ENCODE peak calls at places on chromosomes 6 and 20, in eight cellular contexts. H is Panc1; X is ovary; B is endodermal cell; P is neural progenitor cell; Y is CD8-positive, alpha-beta T cell; U is fibroblast of lung; R is dorsolateral prefrontal cortex. F is an unnamed sample.

GRCh38 chr6:17938885-17939284 is 48.5 kb downstream of the KIF13A start:
- DNase-seq in H (no peak), X (no peak), B (no peak), P (no peak), Y (no peak), U (peak; percentile 75), R (no peak), F (no peak)

GRCh38 chr6:166007349-166008263 is 160.0 kb downstream of the TBXT start:
- DNase-seq in H (no peak), X (peak; percentile 90), B (no peak), P (peak; percentile 58), Y (no peak), U (peak; percentile 87), R (no peak), F (no peak)

GRCh38 chr6:131001113-131001776 is 61.8 kb downstream of the EPB41L2 start:
- DNase-seq in H (no peak), X (no peak), B (no peak), P (no peak), Y (no peak), U (no peak), R (no peak), F (no peak)

GRCh38 chr6:120141601-120142000 is 792.0 kb upstream of the MAN1A1 start:
- DNase-seq in H (no peak), X (no peak), B (no peak), P (no peak), Y (no peak), U (no peak), R (no peak), F (no peak)

GRCh38 chr6:14762077-14762476 is 483.8 kb upstream of the JARID2 start:
- DNase-seq in H (no peak), X (no peak), B (no peak), P (no peak), Y (no peak), U (no peak), R (no peak), F (no peak)

GRCh38 chr6:130680118-130680517 is 147.1 kb upstream of the SMLR1 start:
- DNase-seq in H (no peak), X (no peak), B (no peak), P (no peak), Y (no peak), U (peak; percentile 64), R (no peak), F (peak; percentile 51)

GRCh38 chr6:12170351-12171079 is 119.6 kb upstream of the EDN1 start:
- DNase-seq in H (no peak), X (no peak), B (no peak), P (no peak), Y (no peak), U (peak; percentile 26), R (no peak), F (no peak)

GRCh38 chr6:45072014-45072413 is 256.1 kb upstream of the RUNX2 start:
- DNase-seq in H (no peak), X (no peak), B (no peak), P (no peak), Y (no peak), U (peak; percentile 29), R (no peak), F (no peak)

GRCh38 chr6:136446145-136446544 is 104.1 kb downstream of the MAP7 start:
- DNase-seq in H (no peak), X (no peak), B (no peak), P (no peak), Y (no peak), U (no peak), R (no peak), F (no peak)

GRCh38 chr6:593139-593906 is 63.6 kb downstream of the HUS1B start:
- DNase-seq in H (peak; percentile 27), X (peak; percentile 60), B (peak; percentile 73), P (peak; percentile 76), Y (peak; percentile 66), U (peak; percentile 71), R (no peak), F (no peak)

GRCh38 chr20:44728835-44729342 is 13.7 kb downstream of the CCN5 start:
- DNase-seq in H (peak; percentile 98), X (peak; percentile 54), B (peak; percentile 81), P (peak; percentile 36), Y (no peak), U (peak; percentile 84), R (peak; percentile 58), F (peak; percentile 64)

GRCh38 chr6:93407186-93407585 is 12.2 kb downstream of the EPHA7 start:
- DNase-seq in H (no peak), X (no peak), B (no peak), P (no peak), Y (no peak), U (peak; percentile 84), R (no peak), F (no peak)

GRCh38 chr20:17281478-17281877 is 54.6 kb downstream of the PCSK2 start:
- DNase-seq in H (no peak), X (no peak), B (peak; percentile 90), P (peak; percentile 74), Y (no peak), U (no peak), R (no peak), F (no peak)

GRCh38 chr6:110626442-110626841 is 150.0 kb upstream of the SLC22A16 start:
- DNase-seq in H (no peak), X (no peak), B (no peak), P (no peak), Y (no peak), U (no peak), R (no peak), F (no peak)

DNA sequence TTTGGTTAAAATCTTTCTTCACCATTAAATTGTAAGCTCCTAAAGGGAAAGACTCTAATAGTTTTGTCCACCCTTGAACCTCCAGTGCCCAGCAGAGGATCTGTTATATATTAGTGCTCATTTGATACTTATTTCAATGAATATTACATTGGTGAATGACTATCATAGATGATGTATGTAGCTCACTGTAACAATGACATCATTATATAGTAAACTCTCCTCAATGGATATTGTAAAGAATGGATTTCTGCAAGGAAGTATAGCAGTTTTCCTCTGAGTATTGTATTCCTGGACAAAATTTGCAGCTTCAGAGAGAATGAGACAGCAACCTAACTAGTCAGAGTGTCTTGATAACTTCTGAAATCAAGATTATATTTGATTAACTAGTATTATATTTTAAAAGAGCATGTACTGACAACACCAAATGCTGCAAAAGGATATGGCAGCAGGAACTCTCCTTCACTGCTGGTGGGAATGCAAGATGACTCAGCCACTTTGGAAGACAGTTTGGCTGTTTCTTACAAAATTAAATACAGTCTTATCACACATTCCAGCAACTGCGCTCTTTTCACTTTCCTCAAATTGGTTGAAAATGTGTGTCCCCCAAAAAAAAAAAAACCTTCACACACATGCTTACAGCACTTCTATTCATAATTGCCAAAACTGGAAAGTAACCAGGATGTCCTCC is 189.8 kb upstream of the OPRM1 start:
- DNase-seq in H (no peak), X (no peak), B (no peak), P (no peak), Y (no peak), U (no peak), R (no peak), F (no peak)
- H3K27ac ChIP-seq in H (no peak overlapping the region), X (no peak overlapping the region), B (no peak overlapping the region), P (no peak overlapping the region), Y (no peak overlapping the region), U (no peak overlapping the region), R (no peak overlapping the region), F (no peak overlapping the region)

GRCh38 chr6:27297484-27297856 is 14.6 kb downstream of the POM121L2 start:
- DNase-seq in H (no peak), X (no peak), B (no peak), P (no peak), Y (no peak), U (no peak), R (no peak), F (no peak)

GRCh38 chr6:27295301-27296079 is 16.6 kb downstream of the POM121L2 start:
- DNase-seq in H (peak; percentile 95), X (no peak), B (peak; percentile 82), P (peak; percentile 74), Y (no peak), U (peak; percentile 66), R (no peak), F (no peak)

GRCh38 chr6:27296106-27296783 is 15.8 kb downstream of the POM121L2 start:
- DNase-seq in H (no peak), X (no peak), B (peak; percentile 89), P (peak; percentile 91), Y (no peak), U (peak; percentile 36), R (no peak), F (no peak)

GRCh38 chr6:27294409-27294808 is 17.7 kb downstream of the POM121L2 start:
- DNase-seq in H (no peak), X (no peak), B (no peak), P (peak; percentile 15), Y (no peak), U (no peak), R (no peak), F (no peak)

GRCh38 chr6:27297857-27298730 is 14.0 kb downstream of the POM121L2 start:
- DNase-seq in H (peak; percentile 92), X (no peak), B (peak; percentile 90), P (peak; percentile 68), Y (no peak), U (peak; percentile 56), R (no peak), F (no peak)
- H3K27ac ChIP-seq in H (no peak overlapping the region), X (no peak overlapping the region), B (no peak overlapping the region), P (no peak overlapping the region), Y (no peak overlapping the region), U (no peak overlapping the region), R (no peak overlapping the region), F (no peak overlapping the region)

DNA sequence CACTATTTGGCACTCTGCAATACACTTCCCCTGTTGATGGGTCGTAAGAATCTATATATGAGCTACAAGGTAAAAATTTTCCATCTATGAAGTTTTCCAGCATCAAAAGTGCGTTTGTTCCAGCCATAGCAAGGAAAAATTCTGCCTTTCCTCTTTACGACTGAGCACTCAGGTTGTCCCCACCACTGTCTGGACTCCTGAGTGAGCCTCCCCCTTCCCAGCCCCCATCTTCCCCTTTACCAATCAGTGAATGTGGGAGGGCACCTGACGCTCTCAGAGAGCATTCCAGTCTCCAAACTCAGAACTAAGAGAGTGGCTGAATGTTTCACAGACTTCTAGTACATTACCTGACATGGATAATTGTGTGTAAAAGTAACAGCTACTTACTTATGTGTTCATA is at the start of gene ALDH8A1:
- DNase-seq in H (no peak), X (no peak), B (no peak), P (no peak), Y (no peak), U (no peak), R (no peak), F (no peak)
- H3K27ac ChIP-seq in H (no peak within 1 kb of the TSS), X (no peak within 1 kb of the TSS), B (no peak within 1 kb of the TSS), P (no peak within 1 kb of the TSS), Y (no peak within 1 kb of the TSS), U (no peak within 1 kb of the TSS), R (no peak within 1 kb of the TSS), F (no peak within 1 kb of the TSS)

DNA sequence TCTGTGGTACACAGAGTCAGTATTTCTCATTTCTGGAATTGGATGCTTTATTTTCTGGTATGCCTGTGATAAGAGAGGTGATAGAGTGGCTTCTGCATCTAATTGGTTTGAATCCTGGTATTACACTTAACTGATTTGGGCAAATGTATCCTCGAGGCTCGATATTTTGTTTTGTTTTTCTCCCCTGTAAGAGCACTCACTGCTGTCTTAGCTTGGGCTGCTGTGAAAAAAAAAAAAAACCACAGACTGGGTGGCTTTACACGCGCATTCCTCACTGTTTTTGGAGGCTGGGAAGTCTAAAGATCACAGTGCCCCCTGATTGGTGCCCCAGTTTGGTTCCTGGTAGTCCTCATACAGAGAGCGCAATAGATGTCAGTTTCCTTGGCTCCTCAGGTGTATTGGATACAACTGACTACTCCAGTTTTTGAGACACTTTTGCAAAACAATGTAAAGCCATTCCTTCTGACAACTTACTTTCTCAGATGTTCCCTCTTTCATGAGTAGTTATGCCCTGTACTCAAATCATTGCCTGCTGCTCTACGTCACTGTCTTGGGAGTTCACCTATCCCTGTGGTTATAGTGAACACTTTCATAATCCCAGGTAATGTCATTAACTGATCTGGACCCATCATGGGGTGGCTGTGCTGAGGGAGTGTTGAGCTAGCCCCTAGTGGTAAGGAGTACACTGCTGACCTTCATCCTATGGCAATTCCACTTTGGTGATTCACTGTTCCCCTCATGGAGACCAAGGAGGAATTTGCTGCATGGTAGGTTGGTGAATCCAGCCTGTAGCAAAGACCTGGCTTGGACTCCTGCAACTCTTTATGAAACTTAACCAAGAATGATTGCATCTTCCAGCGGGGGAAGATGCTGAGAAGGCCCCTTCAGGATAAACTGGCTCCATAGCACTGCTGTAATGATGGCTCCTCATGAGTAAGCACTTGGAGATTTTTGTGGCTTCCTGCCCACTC is 3.5 kb upstream of the ACAT2 start:
- DNase-seq in H (no peak), X (no peak), B (peak; percentile 58), P (no peak), Y (no peak), U (no peak), R (no peak), F (peak; percentile 18)
- H3K27ac ChIP-seq in H (peak overlapping the region; percentile 24), X (no peak overlapping the region), B (no peak overlapping the region), P (peak overlapping the region; percentile 27), Y (no peak overlapping the region), U (no peak overlapping the region), R (no peak overlapping the region), F (peak overlapping the region; percentile 87)

F was measured in epithelial cell of prostate.